ENCODE peak calls at places on chromosomes 1 and 21, in five cellular contexts. S is Peyer's patch, R is heart left ventricle, T is SJSA1, W is kidney. X is an unnamed sample.

GRCh38 chr1:62484824-62485468 is 48.1 kb downstream of the USP1 start:
- DNase-seq in S (no peak), R (no peak), T (no peak), W (no peak), X (no peak)

GRCh38 chr1:100298512-100298911 is 32.5 kb downstream of the RTCA start:
- DNase-seq in S (no peak), R (no peak), T (no peak), W (no peak), X (no peak)

GRCh38 chr21:35258521-35258920 is 209.4 kb upstream of the RUNX1 start:
- DNase-seq in S (no peak), R (no peak), T (no peak), W (no peak), X (no peak)

GRCh38 chr1:55669308-55669707 is 454.1 kb upstream of the USP24 start:
- DNase-seq in S (no peak), R (no peak), T (no peak), W (no peak), X (no peak)

GRCh38 chr1:233082778-233083550 is 132.6 kb downstream of the NTPCR start:
- DNase-seq in S (no peak), R (no peak), T (no peak), W (no peak), X (no peak)

GRCh38 chr1:245054105-245054831 is 100.5 kb upstream of the KIF26B start:
- DNase-seq in S (no peak), R (no peak), T (no peak), W (no peak), X (no peak)

GRCh38 chr1:90706437-90707362 is 10.4 kb downstream of the BARHL2 start:
- DNase-seq in S (no peak), R (no peak), T (no peak), W (peak; percentile 79), X (no peak)

GRCh38 chr1:119141020-119141424 is 569 bp upstream of the WARS2 start:
- DNase-seq in S (peak; percentile 58), R (peak; percentile 35), T (no peak), W (peak; percentile 63), X (no peak)

GRCh38 chr1:23528245-23528978 is 2.6 kb downstream of the E2F2 start:
- DNase-seq in S (peak; percentile 95), R (peak; percentile 83), T (peak; percentile 86), W (peak; percentile 93), X (peak; percentile 82)

GRCh38 chr1:96492236-96492635 is 229.3 kb upstream of the PTBP2 start:
- DNase-seq in S (no peak), R (no peak), T (no peak), W (no peak), X (no peak)

GRCh38 chr1:156816561-156817328 is at the start of gene SH2D2A:
- DNase-seq in S (peak; percentile 94), R (peak; percentile 60), T (no peak), W (peak; percentile 89), X (peak; percentile 96)

GRCh38 chr1:3543076-3544049 is 67.9 kb downstream of the MEGF6 start:
- DNase-seq in S (no peak), R (no peak), T (peak; percentile 72), W (peak; percentile 85), X (no peak)

GRCh38 chr1:58815680-58816071 is 31.8 kb upstream of the JUN start:
- DNase-seq in S (peak; percentile 78), R (no peak), T (no peak), W (peak; percentile 68), X (peak; percentile 8)

GRCh38 chr1:239386453-239387303 is at the start of gene CHRM3:
- DNase-seq in S (peak; percentile 75), R (no peak), T (no peak), W (peak; percentile 69), X (no peak)

DNA sequence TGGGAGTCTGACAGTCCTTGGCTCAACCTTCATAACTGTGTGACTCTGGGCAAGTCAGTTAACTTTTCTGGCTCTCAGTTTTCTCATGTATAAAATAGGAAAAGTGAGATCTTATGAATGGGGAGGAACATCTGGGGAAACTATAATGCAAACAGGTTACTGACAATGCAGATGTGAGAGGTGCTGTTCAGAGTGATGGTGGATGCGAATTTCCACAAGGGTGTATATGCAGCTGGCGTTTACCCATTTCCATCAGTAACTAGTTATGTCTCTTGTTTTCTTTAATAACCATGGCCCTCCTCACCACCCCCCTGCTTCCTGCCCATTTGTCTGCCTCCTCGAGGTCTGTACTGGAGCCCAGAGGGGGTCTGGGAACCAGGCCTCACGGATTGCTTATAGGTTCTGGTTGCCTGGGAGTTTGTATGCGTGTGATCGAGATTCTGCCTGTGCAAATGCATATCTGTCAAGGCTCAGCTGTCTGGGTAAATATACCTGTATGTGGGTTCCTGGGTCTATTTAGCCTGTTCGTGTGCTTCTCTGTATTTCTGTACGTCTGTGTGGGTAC is 44.4 kb downstream of the AHDC1 start:
- DNase-seq in S (no peak), R (no peak), T (no peak), W (no peak), X (no peak)
- H3K4me1 ChIP-seq in S (peaks cover 77% of the 10 kb centered on the region), R (peaks cover 90% of the 10 kb centered on the region), T (peaks cover 44% of the 10 kb centered on the region), W (peaks cover 38% of the 10 kb centered on the region), X (peaks cover 23% of the 10 kb centered on the region)

GRCh38 chr21:31714741-31715365 is 17.1 kb downstream of the SCAF4 start:
- DNase-seq in S (no peak), R (no peak), T (no peak), W (no peak), X (no peak)
- H3K4me1 ChIP-seq in S (peaks cover 17% of the 10 kb centered on the region), R (peaks cover 55% of the 10 kb centered on the region), T (peaks cover 49% of the 10 kb centered on the region), W (no peaks in the 10 kb centered on the region), X (peaks cover 78% of the 10 kb centered on the region)

DNA sequence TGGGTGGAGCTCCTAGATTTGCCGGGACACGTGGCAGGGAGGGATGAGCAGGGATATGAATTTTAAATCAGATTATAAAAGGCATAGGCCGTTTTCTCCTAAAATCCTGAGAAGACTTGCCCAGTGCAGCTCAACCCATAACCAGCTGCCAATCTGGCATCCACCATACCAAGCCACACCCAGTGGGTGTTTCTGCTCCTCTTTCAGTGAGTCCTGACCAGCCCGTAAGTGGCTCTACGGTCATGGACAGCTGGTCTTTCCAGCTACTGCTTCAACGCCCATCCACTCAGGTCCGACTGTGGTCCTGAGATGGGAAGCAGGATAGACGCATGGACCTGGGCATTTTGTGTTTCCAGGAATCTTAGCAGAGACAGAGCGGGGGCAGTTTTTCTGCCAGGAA is 107.2 kb downstream of the LAMC2 start:
- DNase-seq in S (no peak), R (no peak), T (no peak), W (no peak), X (no peak)
- H3K4me1 ChIP-seq in S (no peaks in the 10 kb centered on the region), R (peaks cover 25% of the 10 kb centered on the region), T (peaks cover 9% of the 10 kb centered on the region), W (no peaks in the 10 kb centered on the region), X (no peaks in the 10 kb centered on the region)

DNA sequence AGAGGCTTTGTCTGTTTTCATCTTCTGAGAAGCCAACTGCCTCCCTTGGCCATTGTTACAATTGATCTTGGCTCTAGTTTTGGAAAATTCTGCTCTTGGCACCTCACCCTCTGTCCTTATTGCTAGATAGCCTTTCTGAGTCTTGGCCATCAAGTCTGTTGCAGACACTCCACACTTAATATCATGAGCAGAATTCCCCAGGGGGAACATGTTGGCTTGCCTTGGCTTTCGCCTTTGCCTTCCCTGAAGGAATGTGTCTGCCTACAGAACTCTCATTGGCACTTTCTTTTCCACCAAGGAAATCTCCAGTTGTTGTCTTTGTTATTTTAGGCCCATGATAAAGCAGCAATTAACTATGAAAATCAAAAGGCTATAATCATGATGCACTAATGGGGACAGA is 42.7 kb upstream of the LDLRAP1 start:
- DNase-seq in S (no peak), R (no peak), T (no peak), W (no peak), X (no peak)
- H3K4me1 ChIP-seq in S (peaks cover 14% of the 10 kb centered on the region), R (peaks cover 25% of the 10 kb centered on the region), T (peaks cover 12% of the 10 kb centered on the region), W (no peaks in the 10 kb centered on the region), X (peaks cover 13% of the 10 kb centered on the region)

GRCh38 chr21:33939224-33939623 is 23.6 kb upstream of the ATP5PO start:
- DNase-seq in S (no peak), R (no peak), T (no peak), W (no peak), X (no peak)
- H3K4me1 ChIP-seq in S (no peaks in the 10 kb centered on the region), R (peaks cover 5% of the 10 kb centered on the region), T (peaks cover 8% of the 10 kb centered on the region), W (no peaks in the 10 kb centered on the region), X (peaks cover 72% of the 10 kb centered on the region)